ENCODE peak calls at places on chromosomes 4 and X, in nine cellular contexts. M is lower leg skin; X is uterus; G is AG09319; P is HT1080; Z is NCI-H460; Y is NCI-H1436; U is activated naive CD8-positive, alpha-beta T cell treated with anti-CD3 and anti-CD28 coated beads for 36 hours; L is PC-9. T is an unnamed sample.

GRCh38 chr4:84218002-84218401 is 281.1 kb downstream of the NKX6-1 start:
- DNase-seq in X (no peak), Z (peak), U (no peak), G (no peak), Y (no peak), M (no peak), P (peak), L (no peak), T (no peak)

GRCh38 chr4:683982-684571 is 4.9 kb downstream of the SLC49A3 start:
- DNase-seq in Z (peak), U (peak), L (no peak), P (peak), Y (peak), X (no peak), G (no peak), M (no peak), T (no peak)

GRCh38 chr4:119300072-119300387 is 21.9 kb downstream of the FABP2 start:
- DNase-seq in Y (no peak), P (no peak), Z (no peak), L (no peak), U (peak), G (no peak), X (peak), M (peak), T (peak)

GRCh38 chr4:152680988-152681731 is 1.4 kb upstream of the TMEM154 start:
- DNase-seq in M (no peak), Y (no peak), G (no peak), U (no peak), P (peak), Z (peak), L (peak), X (no peak), T (no peak)

GRCh38 chrX:115067812-115068211 is 50.4 kb upstream of the IL13RA2 start:
- DNase-seq in L (no peak), P (no peak), M (no peak), Z (no peak), G (peak), U (no peak), X (no peak), Y (no peak), T (no peak)

GRCh38 chrX:11341274-11342256 is 48.4 kb downstream of the AMELX start:
- DNase-seq in G (peak), U (no peak), L (no peak), P (peak), Z (peak), Y (no peak), X (peak), M (peak), T (no peak)

GRCh38 chr4:136664988-136665387 is 867.3 kb downstream of the PCDH18 start:
- DNase-seq in X (no peak), U (no peak), L (no peak), M (no peak), Z (no peak), G (no peak), Y (no peak), P (no peak), T (no peak)

GRCh38 chr4:41640905-41641304 is 102.9 kb downstream of the LIMCH1 start:
- DNase-seq in P (no peak), Y (no peak), Z (no peak), L (no peak), G (no peak), M (no peak), U (no peak), X (no peak), T (no peak)